ENCODE peak calls at places on chromosomes 7 and 10, in five cellular contexts. K is activated naive CD4-positive, alpha-beta T cell treated with Interleukin-2 at 50 U/mL for 16 hours; S is body of pancreas; A is lower leg skin; F is colonic mucosa. Y is an unnamed sample.

GRCh38 chr7:25856056-25856780 is 295.8 kb upstream of the NFE2L3 start:
- DNase-seq in A (no peak), S (no peak), K (no peak), F (peak; percentile 47), Y (no peak)

GRCh38 chr7:92325850-92326249 is 80.1 kb downstream of the ANKIB1 start:
- DNase-seq in S (no peak), K (no peak), F (no peak), A (no peak), Y (no peak)

GRCh38 chr7:100102950-100103840 is 1.8 kb downstream of the AP4M1 start:
- DNase-seq in A (no peak), K (no peak), S (no peak), F (no peak), Y (no peak)

GRCh38 chr7:130489140-130489967 is 2.5 kb upstream of the MEST start:
- DNase-seq in K (no peak), S (no peak), A (no peak), F (no peak), Y (no peak)

GRCh38 chr7:110541962-110542361 is 549.0 kb upstream of the LRRN3 start:
- DNase-seq in F (no peak), S (no peak), A (no peak), K (no peak), Y (no peak)

GRCh38 chr7:37349979-37350590 is 98.6 kb downstream of the ELMO1 start:
- DNase-seq in K (no peak), F (no peak), A (no peak), S (no peak), Y (no peak)

GRCh38 chr10:596725-597345 is 92.6 kb downstream of the DIP2C start:
- DNase-seq in A (peak; percentile 78), K (no peak), S (no peak), F (no peak), Y (no peak)

GRCh38 chr10:73758704-73759511 is 14.7 kb downstream of the SEC24C start:
- DNase-seq in F (no peak), A (peak; percentile 42), K (no peak), S (no peak), Y (peak; percentile 34)

GRCh38 chr7:46933596-46933995 is 648.3 kb downstream of the TNS3 start:
- DNase-seq in A (no peak), F (no peak), K (no peak), S (no peak), Y (no peak)

GRCh38 chr10:21926358-21926890 is 77.1 kb downstream of the DNAJC1 start:
- DNase-seq in F (no peak), A (no peak), K (no peak), S (no peak), Y (no peak)

GRCh38 chr10:80468806-80469421 is 14.8 kb downstream of the TSPAN14 start:
- DNase-seq in S (no peak), A (no peak), K (no peak), F (peak; percentile 28), Y (no peak)

GRCh38 chr10:24277771-24278518 is 69.0 kb downstream of the KIAA1217 start:
- DNase-seq in A (no peak), S (no peak), K (no peak), F (no peak), Y (no peak)

GRCh38 chr7:133668296-133669060 is 415.6 kb downstream of the EXOC4 start:
- DNase-seq in K (no peak), S (no peak), F (no peak), A (no peak), Y (no peak)

GRCh38 chr10:100901051-100901450 is 11.7 kb upstream of the SLF2 start:
- DNase-seq in F (no peak), K (no peak), A (no peak), S (no peak), Y (no peak)

GRCh38 chr7:47561715-47562446 is 20.0 kb downstream of the TNS3 start:
- DNase-seq in A (no peak), F (no peak), K (no peak), S (no peak), Y (no peak)

GRCh38 chr7:29285451-29285807 is 90.9 kb downstream of the CHN2 start:
- DNase-seq in A (no peak), F (no peak), K (peak; percentile 24), S (no peak), Y (peak; percentile 68)